ENCODE peak calls at places on chromosomes 6 and 20, in seven cellular contexts. I is heart right ventricle; H is activated CD4-positive, alpha-beta T cell treated with anti-CD3 and anti-CD28 coated beads for 24 hours; N is RCC 7860; R is nephron progenitor cell; U is fibroblast of lung; E is caudate nucleus. D is an unnamed sample.

GRCh38 chr6:162854734-162855191 is 127.0 kb downstream of the PACRG start:
- DNase-seq in N (no peak), E (no peak), U (no peak), R (peak; percentile 14), H (no peak), I (no peak), D (no peak)

GRCh38 chr20:54172856-54173652 is 732 bp downstream of the CYP24A1 start:
- DNase-seq in E (no peak), H (no peak), I (no peak), N (no peak), U (peak; percentile 10), R (peak; percentile 58), D (no peak)

GRCh38 chr6:119267506-119267905 is 82.1 kb downstream of the MAN1A1 start:
- DNase-seq in E (no peak), N (no peak), U (no peak), H (no peak), I (no peak), R (no peak), D (no peak)

GRCh38 chr6:163585932-163586437 is 171.5 kb downstream of the QKI start:
- DNase-seq in U (peak; percentile 92), E (no peak), R (no peak), N (peak; percentile 84), I (peak; percentile 68), H (no peak), D (no peak)

GRCh38 chr6:51472745-51473483 is 614.5 kb downstream of the PKHD1 start:
- DNase-seq in U (no peak), R (no peak), E (no peak), H (no peak), N (no peak), I (no peak), D (no peak)

GRCh38 chr20:57709823-57710799 is at the start of gene PMEPA1:
- DNase-seq in I (peak; percentile 95), N (peak; percentile 90), R (peak; percentile 97), U (peak; percentile 93), E (peak; percentile 52), H (peak; percentile 90), D (peak; percentile 95)

GRCh38 chr6:72348926-72349325 is 272.9 kb upstream of the KCNQ5 start:
- DNase-seq in I (no peak), U (peak; percentile 72), R (no peak), H (no peak), N (no peak), E (no peak), D (no peak)

GRCh38 chr6:706819-707381 is 14.0 kb upstream of the EXOC2 start:
- DNase-seq in H (no peak), N (no peak), E (no peak), U (no peak), R (no peak), I (no peak), D (no peak)

GRCh38 chr6:85641916-85642773 is 541 bp downstream of the SYNCRIP start:
- DNase-seq in N (no peak), H (peak; percentile 27), E (no peak), R (peak; percentile 61), I (peak; percentile 64), U (peak; percentile 49), D (no peak)

GRCh38 chr20:58478141-58478805 is 36.9 kb downstream of the APCDD1L start:
- DNase-seq in U (no peak), H (no peak), I (no peak), N (peak; percentile 36), E (no peak), R (no peak), D (no peak)

GRCh38 chr6:30329331-30329730 is 2.6 kb downstream of the TRIM39 start:
- DNase-seq in E (no peak), H (no peak), U (no peak), R (no peak), I (no peak), N (no peak), D (no peak)

GRCh38 chr6:138991206-138991605 is 3.2 kb upstream of the REPS1 start:
- DNase-seq in U (no peak), I (no peak), E (no peak), R (no peak), N (no peak), H (no peak), D (no peak)

GRCh38 chr20:19981091-19981490 is 36.1 kb upstream of the NAA20 start:
- DNase-seq in I (no peak), U (peak; percentile 50), E (no peak), R (no peak), N (peak; percentile 76), H (no peak), D (no peak)

GRCh38 chr6:52603000-52603795 is 26.3 kb upstream of the TRAM2 start:
- DNase-seq in R (no peak), H (no peak), I (no peak), N (peak; percentile 56), U (peak; percentile 71), E (no peak), D (no peak)

GRCh38 chr20:16385462-16385861 is 187.8 kb downstream of the KIF16B start:
- DNase-seq in R (no peak), I (no peak), H (no peak), N (no peak), E (no peak), U (no peak), D (no peak)

GRCh38 chr20:39263076-39263475 is 300.9 kb downstream of the DHX35 start:
- DNase-seq in H (no peak), R (no peak), I (no peak), N (no peak), E (no peak), U (peak; percentile 45), D (no peak)

GRCh38 chr6:163630575-163630974 is 216.1 kb downstream of the QKI start:
- DNase-seq in U (no peak), R (no peak), E (no peak), I (no peak), H (no peak), N (no peak), D (no peak)

GRCh38 chr20:50003253-50003656 is 20.5 kb downstream of the SNAI1 start:
- DNase-seq in H (no peak), U (peak; percentile 81), I (no peak), N (peak; percentile 71), E (no peak), R (no peak), D (no peak)

GRCh38 chr20:59150821-59151251 is 12.8 kb upstream of the ZNF831 start:
- DNase-seq in R (no peak), H (no peak), E (no peak), U (no peak), I (no peak), N (no peak), D (no peak)

GRCh38 chr6:85460951-85461805 is 11.3 kb downstream of the NT5E start:
- DNase-seq in I (no peak), H (no peak), N (no peak), E (no peak), R (no peak), U (peak; percentile 64), D (peak; percentile 66)

D was measured in ovary.